ENCODE peak calls at places on chromosomes 6 and 20, in four cellular contexts. One of them, this sample, is unnamed.

GRCh38 chr20:378961-379336 is 1.6 kb upstream of the TRIB3 start:
- DNase-seq in HCT116: no peak
- DNase-seq in colonic mucosa: no peak
- DNase-seq in PC-3: no peak
- DNase-seq in this sample: no peak

GRCh38 chr6:30615219-30615957 is 1.7 kb downstream of the PPP1R10 start:
- DNase-seq in HCT116: peak; percentile 75
- DNase-seq in colonic mucosa: peak; percentile 46
- DNase-seq in PC-3: peak; percentile 65
- DNase-seq in this sample: peak; percentile 50

GRCh38 chr6:132304891-132305305 is 96.4 kb downstream of the MOXD1 start:
- DNase-seq in HCT116: no peak
- DNase-seq in colonic mucosa: peak; percentile 26
- DNase-seq in PC-3: no peak
- DNase-seq in this sample: no peak

GRCh38 chr6:34028691-34029360 is 117.1 kb downstream of the GRM4 start:
- DNase-seq in colonic mucosa: no peak
- DNase-seq in HCT116: no peak
- DNase-seq in PC-3: no peak
- DNase-seq in this sample: no peak

GRCh38 chr20:8803065-8803464 is 265.8 kb upstream of the PLCB4 start:
- DNase-seq in colonic mucosa: no peak
- DNase-seq in PC-3: no peak
- DNase-seq in HCT116: no peak
- DNase-seq in this sample: no peak

GRCh38 chr20:3672864-3673550 is 8.8 kb downstream of the ADAM33 start:
- DNase-seq in PC-3: no peak
- DNase-seq in colonic mucosa: no peak
- DNase-seq in HCT116: no peak
- DNase-seq in this sample: no peak

GRCh38 chr6:168935628-168936010 is 318.0 kb downstream of the THBS2 start:
- DNase-seq in PC-3: no peak
- DNase-seq in colonic mucosa: no peak
- DNase-seq in HCT116: no peak
- DNase-seq in this sample: no peak

GRCh38 chr6:130390890-130391289 is 25.1 kb downstream of the TMEM200A start:
- DNase-seq in colonic mucosa: no peak
- DNase-seq in HCT116: no peak
- DNase-seq in PC-3: no peak
- DNase-seq in this sample: no peak

GRCh38 chr6:28903686-28904085 is 20.1 kb downstream of the TRIM27 start:
- DNase-seq in PC-3: no peak
- DNase-seq in HCT116: no peak
- DNase-seq in colonic mucosa: no peak
- DNase-seq in this sample: no peak

GRCh38 chr6:28896505-28897392 is 27.0 kb downstream of the TRIM27 start:
- DNase-seq in PC-3: peak; percentile 69
- DNase-seq in HCT116: peak; percentile 51
- DNase-seq in colonic mucosa: peak; percentile 59
- DNase-seq in this sample: peak; percentile 68

GRCh38 chr6:28895131-28895812 is 28.5 kb downstream of the TRIM27 start:
- DNase-seq in colonic mucosa: peak; percentile 95
- DNase-seq in HCT116: peak; percentile 95
- DNase-seq in PC-3: peak; percentile 98
- DNase-seq in this sample: peak; percentile 94

GRCh38 chr6:28900577-28901266 is 23.1 kb downstream of the TRIM27 start:
- DNase-seq in HCT116: no peak
- DNase-seq in PC-3: no peak
- DNase-seq in colonic mucosa: no peak
- DNase-seq in this sample: no peak

DNA sequence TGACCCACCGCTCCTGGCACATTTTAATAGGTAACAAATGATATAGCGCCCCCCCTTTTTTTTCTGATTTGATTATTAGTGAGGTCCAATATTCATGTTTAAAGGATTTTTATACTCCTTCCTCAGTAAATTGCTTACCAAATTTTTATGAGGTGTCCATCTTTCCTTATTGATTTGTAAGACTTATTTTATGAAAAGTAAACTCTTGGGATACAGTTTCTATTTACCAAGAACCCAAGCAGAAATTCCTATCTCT is 25.1 kb downstream of the TRIM27 start:
- DNase-seq in HCT116: no peak
- DNase-seq in PC-3: peak; percentile 10
- DNase-seq in colonic mucosa: no peak
- DNase-seq in this sample: no peak
- H3K9ac ChIP-seq in HCT116: peak overlapping the region; percentile 20
- H3K9ac ChIP-seq in PC-3: no peak overlapping the region
- H3K9ac ChIP-seq in colonic mucosa: no peak overlapping the region
- H3K9ac ChIP-seq in this sample: no peak overlapping the region

DNA sequence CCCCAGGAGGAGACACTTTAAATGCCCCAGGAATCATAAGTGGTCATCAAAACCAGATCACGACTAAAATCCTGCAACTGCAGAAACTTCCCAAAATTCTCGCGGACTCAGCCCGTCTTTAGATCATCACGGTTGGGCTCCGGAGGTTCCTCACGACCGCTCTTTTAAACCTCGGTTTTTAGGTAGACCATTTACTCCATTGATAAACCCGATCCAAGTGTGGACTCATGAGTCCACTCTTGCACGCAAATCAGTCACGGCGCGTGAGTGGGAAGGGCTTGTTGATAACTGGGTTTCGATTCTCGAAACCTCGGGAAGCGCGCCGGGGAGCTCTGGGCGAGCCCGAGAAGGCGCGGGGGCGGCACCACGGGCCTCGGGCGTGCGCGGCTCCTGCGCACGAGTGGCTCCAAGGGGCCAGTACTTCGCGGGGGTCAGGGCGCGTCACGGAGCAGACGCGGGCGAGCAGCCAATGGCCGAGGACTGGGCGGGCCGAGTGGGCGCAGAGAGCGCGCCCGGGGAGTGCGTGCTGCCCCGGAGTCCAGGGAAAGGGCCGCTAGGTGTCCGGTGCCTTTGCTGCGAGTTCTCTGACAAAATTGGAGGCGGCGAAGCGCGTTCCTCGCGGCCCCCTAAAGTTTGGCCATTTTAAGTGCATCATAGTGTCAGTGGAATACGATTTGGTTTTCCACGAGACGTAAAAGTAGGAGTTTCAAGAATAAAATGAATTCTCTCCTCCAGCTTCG is 658 bp upstream of the TENT5A start:
- DNase-seq in HCT116: peak; percentile 69
- DNase-seq in colonic mucosa: peak; percentile 91
- DNase-seq in PC-3: peak; percentile 72
- DNase-seq in this sample: peak; percentile 78
- TF ChIP-seq CTCF in HCT116: no peak
- TF ChIP-seq CTCF in colonic mucosa: no peak
- TF ChIP-seq CTCF in PC-3: no peak
- TF ChIP-seq CTCF in this sample: peak; percentile 32

GRCh38 chr6:104365835-104366234 is 493.9 kb downstream of the HACE1 start:
- DNase-seq in PC-3: no peak
- DNase-seq in colonic mucosa: no peak
- DNase-seq in HCT116: no peak
- DNase-seq in this sample: no peak
- H3K9ac ChIP-seq in PC-3: no peak overlapping the region
- H3K9ac ChIP-seq in colonic mucosa: no peak overlapping the region
- H3K9ac ChIP-seq in HCT116: no peak overlapping the region
- H3K9ac ChIP-seq in this sample: no peak overlapping the region

GRCh38 chr6:162736933-162737332 is 9.2 kb downstream of the PACRG start:
- DNase-seq in HCT116: no peak
- DNase-seq in PC-3: peak; percentile 3
- DNase-seq in colonic mucosa: no peak
- DNase-seq in this sample: no peak
- TF ChIP-seq CTCF in HCT116: no peak
- TF ChIP-seq CTCF in PC-3: peak; percentile 28
- TF ChIP-seq CTCF in colonic mucosa: no peak
- TF ChIP-seq CTCF in this sample: peak; percentile 20